ENCODE peak calls at places on chromosomes 5 and 9, in six cellular contexts. E, Z, C, U, D and W are unnamed samples.
A peak's percentile ranks its signal among the peaks of the same experiment; 100 is the strongest.

GRCh38 chr5:149317281-149318048 is 27.8 kb upstream of the GRPEL2 start:
- DNase-seq in E (peak; percentile 56), Z (no peak), C (no peak), U (peak; percentile 60), D (no peak), W (peak; percentile 60)

GRCh38 chr9:124394167-124394566 is 21.1 kb downstream of the PSMB7 start:
- DNase-seq in E (no peak), Z (no peak), C (no peak), U (no peak), D (no peak), W (no peak)

GRCh38 chr5:15320896-15321295 is 179.1 kb upstream of the FBXL7 start:
- DNase-seq in E (no peak), Z (no peak), C (no peak), U (no peak), D (peak; percentile 43), W (no peak)

GRCh38 chr5:57795203-57795602 is 312.6 kb upstream of the ACTBL2 start:
- DNase-seq in E (no peak), Z (no peak), C (no peak), U (no peak), D (no peak), W (no peak)

GRCh38 chr5:127112347-127112864 is 39.1 kb upstream of the C5orf63 start:
- DNase-seq in E (no peak), Z (no peak), C (no peak), U (peak; percentile 72), D (no peak), W (no peak)

GRCh38 chr9:2299156-2299842 is 284.2 kb downstream of the SMARCA2 start:
- DNase-seq in E (no peak), Z (peak; percentile 67), C (no peak), U (no peak), D (no peak), W (no peak)

GRCh38 chr5:14268236-14268701 is 125.1 kb downstream of the TRIO start:
- DNase-seq in E (no peak), Z (no peak), C (no peak), U (peak; percentile 83), D (no peak), W (no peak)

GRCh38 chr5:160542281-160542680 is 120.6 kb downstream of the PTTG1 start:
- DNase-seq in E (no peak), Z (no peak), C (no peak), U (peak; percentile 93), D (no peak), W (no peak)

GRCh38 chr9:16358751-16359150 is 511.7 kb downstream of the BNC2 start:
- DNase-seq in E (no peak), Z (no peak), C (no peak), U (no peak), D (no peak), W (no peak)

GRCh38 chr5:88825782-88826110 is 57.2 kb downstream of the MEF2C start:
- DNase-seq in E (no peak), Z (no peak), C (no peak), U (no peak), D (no peak), W (no peak)

GRCh38 chr9:134188421-134189166 is 24.2 kb upstream of the RNU6ATAC start:
- DNase-seq in E (no peak), Z (no peak), C (no peak), U (no peak), D (peak; percentile 16), W (no peak)

GRCh38 chr9:134189475-134190231 is 25.3 kb upstream of the RNU6ATAC start:
- DNase-seq in E (no peak), Z (no peak), C (no peak), U (no peak), D (peak; percentile 22), W (no peak)

GRCh38 chr9:134190232-134191121 is 26.1 kb upstream of the RNU6ATAC start:
- DNase-seq in E (no peak), Z (no peak), C (no peak), U (no peak), D (peak; percentile 17), W (no peak)

GRCh38 chr9:134187821-134188420 is 23.6 kb upstream of the RNU6ATAC start:
- DNase-seq in E (no peak), Z (no peak), C (no peak), U (no peak), D (peak; percentile 16), W (no peak)

DNA sequence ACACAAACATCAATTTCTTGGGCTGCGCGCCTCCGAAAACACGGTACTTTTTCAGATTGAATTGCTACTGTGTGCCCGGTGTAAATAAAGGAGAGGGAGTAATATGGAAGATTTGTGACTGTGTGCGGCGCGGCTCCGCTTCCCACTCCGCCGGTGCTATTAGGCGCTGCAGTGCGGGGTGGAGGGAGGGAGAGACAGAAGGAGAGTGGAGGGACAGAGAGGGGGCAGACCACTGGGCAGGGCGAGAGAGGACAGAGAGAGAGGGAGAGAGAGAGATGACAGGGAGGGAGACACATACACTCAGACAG is 24.8 kb upstream of the RNU6ATAC start:
- DNase-seq in E (no peak), Z (no peak), C (no peak), U (no peak), D (peak; percentile 18), W (no peak)
- H3K4me3 ChIP-seq in E (no peak overlapping the region), Z (no peak overlapping the region), C (no peak overlapping the region), U (no peak overlapping the region), D (no peak overlapping the region), W (no peak overlapping the region)

DNA sequence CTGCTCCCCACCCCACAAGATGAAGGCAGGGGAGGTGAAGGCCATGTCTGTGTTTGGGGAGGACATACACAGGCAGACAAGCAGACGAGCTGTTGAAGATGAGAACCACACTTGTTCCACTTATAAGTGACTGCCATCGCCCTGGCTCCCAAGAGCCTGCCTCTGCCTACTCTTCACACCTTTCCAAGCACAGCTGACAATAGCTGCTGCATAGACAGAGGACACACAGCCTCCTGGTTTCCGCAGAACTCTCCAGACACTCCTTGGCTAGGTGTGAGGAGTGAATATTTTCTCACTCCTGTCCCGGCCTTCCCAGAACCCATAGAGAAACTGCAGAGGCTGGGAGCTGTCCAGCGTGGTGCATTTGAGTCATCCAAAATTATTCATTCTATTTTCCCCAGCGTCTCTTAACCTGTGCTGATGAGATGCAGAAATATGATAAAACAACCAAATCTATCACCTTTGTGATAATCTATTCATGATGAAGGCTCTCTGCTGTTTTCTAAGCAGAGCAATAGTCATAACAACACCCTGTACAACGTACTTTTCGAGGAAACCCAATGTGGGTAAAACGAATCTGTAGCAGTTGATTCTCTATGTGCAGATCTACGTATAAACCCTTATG is 24.7 kb downstream of the KLF9 start:
- DNase-seq in E (no peak), Z (no peak), C (no peak), U (peak; percentile 53), D (no peak), W (no peak)
- TF ChIP-seq CTCF in E (no peak), Z (no peak), C (no peak), U (no peak), D (no peak), W (no peak)

GRCh38 chr5:129459485-129460120 is 495 bp upstream of the ADAMTS19 start:
- DNase-seq in E (peak; percentile 86), Z (no peak), C (peak; percentile 63), U (peak; percentile 33), D (peak; percentile 28), W (no peak)
- H3K4me3 ChIP-seq in E (peak overlapping the region; percentile 87), Z (no peak overlapping the region), C (peak overlapping the region; percentile 61), U (peak overlapping the region; percentile 32), D (peak overlapping the region; percentile 61), W (no peak overlapping the region)

GRCh38 chr5:179342577-179342976 is 2.7 kb downstream of the ADAMTS2 start:
- DNase-seq in E (peak; percentile 58), Z (no peak), C (no peak), U (no peak), D (no peak), W (no peak)
- TF ChIP-seq CTCF in E (peak; percentile 45), Z (no peak), C (peak; percentile 37), U (no peak), D (no peak), W (no peak)

DNA sequence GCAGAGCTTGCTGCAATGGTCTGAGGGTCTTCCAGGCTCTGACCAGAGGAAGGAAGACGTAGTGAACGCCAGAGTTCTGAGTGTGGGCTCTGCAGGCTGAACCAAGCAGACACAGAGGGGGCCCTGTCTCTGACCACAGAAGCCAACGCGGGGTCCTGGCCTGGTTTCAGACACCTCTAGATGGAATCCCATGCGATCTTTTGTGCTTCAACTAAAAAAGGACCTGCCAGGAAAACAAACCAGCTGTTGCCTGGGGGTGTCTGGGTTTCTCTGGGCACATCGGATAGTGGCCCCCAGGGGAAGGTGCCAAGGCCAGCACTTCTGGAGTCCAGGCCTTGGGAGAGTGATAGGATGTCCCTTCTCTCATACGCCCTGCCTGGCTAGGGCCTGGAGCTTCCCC is 12.9 kb downstream of the PRDM12 start:
- DNase-seq in E (no peak), Z (no peak), C (no peak), U (no peak), D (no peak), W (no peak)
- H3K4me3 ChIP-seq in E (no peak overlapping the region), Z (no peak overlapping the region), C (no peak overlapping the region), U (no peak overlapping the region), D (no peak overlapping the region), W (no peak overlapping the region)

DNA sequence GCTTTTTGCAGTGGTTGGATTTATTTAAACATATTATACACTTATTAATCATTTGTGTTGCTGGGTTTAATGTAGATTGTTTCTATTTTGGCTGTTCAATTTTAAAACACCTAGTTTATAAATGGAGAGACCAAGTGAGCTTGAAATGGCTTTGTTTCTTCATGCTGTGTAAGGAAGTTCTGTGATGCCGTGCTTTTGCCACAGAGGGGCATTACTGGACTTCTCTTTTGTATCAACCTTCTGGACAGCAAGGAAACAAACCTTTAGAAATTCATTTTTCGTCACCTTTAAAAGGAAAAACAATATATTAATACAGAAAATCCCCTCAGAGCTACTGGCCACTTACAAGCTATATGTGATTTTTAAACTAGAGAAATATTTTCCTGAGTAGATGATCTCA is 81.9 kb downstream of the DMRTA1 start:
- DNase-seq in E (peak; percentile 39), Z (no peak), C (no peak), U (no peak), D (no peak), W (no peak)
- TF ChIP-seq CTCF in E (peak; percentile 65), Z (no peak), C (no peak), U (peak; percentile 23), D (peak; percentile 48), W (no peak)